ENCODE peak calls at places on chromosomes 3 and 15, in ten cellular contexts. U, H, E, B, L, R, P, G, J and S are unnamed samples.

GRCh38 chr3:185253645-185254410 is at the start of gene EHHADH:
- DNase-seq in E (peak), P (peak), L (peak), G (peak), U (peak), J (no peak), B (peak), R (peak), H (peak), S (peak)

GRCh38 chr15:96336045-96336642 is 5.6 kb downstream of the NR2F2 start:
- DNase-seq in R (no peak), P (no peak), J (no peak), L (no peak), E (no peak), U (no peak), B (no peak), G (no peak), H (no peak), S (no peak)

GRCh38 chr3:156637480-156638022 is 36.8 kb upstream of the TIPARP start:
- DNase-seq in J (no peak), U (no peak), H (no peak), G (no peak), P (no peak), E (no peak), B (no peak), R (no peak), L (no peak), S (no peak)

GRCh38 chr3:33277193-33277882 is at the start of gene FBXL2:
- DNase-seq in L (peak), G (peak), H (peak), R (peak), B (no peak), E (peak), J (no peak), P (peak), U (no peak), S (no peak)

GRCh38 chr15:47586653-47587224 is 130.6 kb upstream of the SEMA6D start:
- DNase-seq in G (peak), U (no peak), H (no peak), R (no peak), L (no peak), P (peak), B (no peak), E (no peak), J (no peak), S (no peak)

GRCh38 chr15:56038015-56038414 is 44.6 kb upstream of the NEDD4 start:
- DNase-seq in H (no peak), J (no peak), G (no peak), R (peak), U (no peak), P (peak), L (no peak), B (no peak), E (no peak), S (no peak)

GRCh38 chr15:69573815-69574472 is 121.3 kb downstream of the RPLP1 start:
- DNase-seq in R (no peak), B (no peak), P (no peak), E (no peak), G (peak), L (no peak), J (no peak), U (no peak), H (no peak), S (no peak)

GRCh38 chr3:150384517-150385212 is 23.4 kb upstream of the TSC22D2 start:
- DNase-seq in G (no peak), L (peak), B (peak), P (no peak), R (no peak), E (no peak), U (peak), J (no peak), H (peak), S (peak)

GRCh38 chr3:46639221-46639620 is 26.9 kb downstream of the FAM240A start:
- DNase-seq in B (no peak), U (no peak), J (no peak), L (no peak), P (no peak), E (no peak), R (no peak), G (no peak), H (no peak), S (no peak)

GRCh38 chr3:29427266-29428103 is 146.6 kb downstream of the RBMS3 start:
- DNase-seq in U (no peak), P (peak), R (peak), J (no peak), G (no peak), H (no peak), B (no peak), L (no peak), E (peak), S (no peak)

GRCh38 chr3:183524476-183524875 is 31.0 kb downstream of the KLHL6 start:
- DNase-seq in G (no peak), R (no peak), L (no peak), P (no peak), H (no peak), E (no peak), J (peak), B (no peak), U (no peak), S (no peak)

GRCh38 chr3:72766866-72767265 is 81.4 kb downstream of the SHQ1 start:
- DNase-seq in B (no peak), R (no peak), E (no peak), U (no peak), G (no peak), P (no peak), H (no peak), L (no peak), J (no peak), S (no peak)

GRCh38 chr15:62524848-62525247 is 359.8 kb upstream of the C2CD4B start:
- DNase-seq in P (peak), L (no peak), U (no peak), E (peak), J (no peak), G (no peak), R (peak), H (no peak), B (no peak), S (no peak)

GRCh38 chr3:14177580-14178246 is 688 bp downstream of the XPC start:
- DNase-seq in R (no peak), J (no peak), G (no peak), L (no peak), U (no peak), B (no peak), H (no peak), P (no peak), E (no peak), S (peak)

GRCh38 chr3:169278667-169279066 is 384.8 kb downstream of the MECOM start:
- DNase-seq in G (no peak), P (no peak), B (no peak), R (no peak), H (no peak), U (no peak), E (no peak), L (no peak), J (no peak), S (no peak)

GRCh38 chr3:190862209-190863118 is at the start of gene GMNC:
- DNase-seq in E (peak), G (peak), J (peak), H (peak), L (peak), B (no peak), P (peak), U (no peak), R (peak), S (peak)

GRCh38 chr3:37609711-37610110 is 252.0 kb upstream of the CTDSPL start:
- DNase-seq in H (no peak), E (no peak), R (no peak), J (no peak), U (no peak), B (no peak), G (no peak), P (no peak), L (no peak), S (no peak)